ENCODE peak calls at places on chromosomes 11 and 22, in seven cellular contexts. O is heart left ventricle, H is ovary, N is dorsolateral prefrontal cortex, P is tibial artery, I is heart right ventricle, F is mammary epithelial cell. W is an unnamed sample.

GRCh38 chr11:14310696-14311095 is 48.3 kb downstream of the RRAS2 start:
- DNase-seq in F (no peak), N (no peak), P (no peak), H (no peak), O (no peak), I (no peak), W (no peak)

GRCh38 chr11:24321229-24321628 is 175.6 kb upstream of the LUZP2 start:
- DNase-seq in N (no peak), H (no peak), O (no peak), P (no peak), I (peak), F (no peak), W (no peak)

GRCh38 chr11:128231845-128232410 is 355.4 kb downstream of the ETS1 start:
- DNase-seq in I (no peak), O (no peak), F (no peak), P (no peak), H (no peak), N (no peak), W (no peak)

GRCh38 chr22:23179381-23180294 is 671 bp upstream of the BCR start:
- DNase-seq in N (no peak), O (peak), H (peak), F (peak), I (no peak), P (peak), W (no peak)

GRCh38 chr22:46072030-46072881 is 78.1 kb upstream of the PPARA start:
- DNase-seq in O (peak), H (peak), P (peak), F (peak), I (peak), N (peak), W (no peak)

GRCh38 chr22:48277868-48278581 is 1515.6 kb downstream of the TBC1D22A start:
- DNase-seq in P (no peak), H (peak), N (no peak), F (no peak), O (no peak), I (no peak), W (no peak)

GRCh38 chr11:111413849-111414248 is 34.8 kb upstream of the POU2AF1 start:
- DNase-seq in O (no peak), F (no peak), I (no peak), N (no peak), P (no peak), H (no peak), W (no peak)

GRCh38 chr11:106463154-106463553 is 385.7 kb downstream of the AASDHPPT start:
- DNase-seq in O (no peak), N (no peak), F (no peak), P (no peak), H (no peak), I (no peak), W (no peak)

GRCh38 chr22:35634015-35634414 is 14.2 kb upstream of the APOL6 start:
- DNase-seq in P (peak), F (no peak), N (no peak), I (no peak), H (no peak), O (no peak), W (no peak)

GRCh38 chr11:114193730-114194674 is 102.2 kb upstream of the NNMT start:
- DNase-seq in I (no peak), F (no peak), P (peak), N (no peak), H (peak), O (no peak), W (no peak)

GRCh38 chr11:124170801-124171586 is 12.2 kb upstream of the OR10D3 start:
- DNase-seq in O (no peak), I (no peak), N (no peak), F (no peak), H (no peak), P (no peak), W (no peak)

GRCh38 chr11:4072668-4073285 is 21.8 kb upstream of the RRM1 start:
- DNase-seq in F (peak), P (no peak), O (peak), H (no peak), N (no peak), I (peak), W (peak)

GRCh38 chr22:23076896-23077572 is 6.7 kb downstream of the GNAZ start:
- DNase-seq in H (no peak), O (no peak), I (no peak), F (no peak), N (no peak), P (no peak), W (no peak)

GRCh38 chr11:29019960-29020683 is 911.9 kb downstream of the METTL15 start:
- DNase-seq in P (no peak), H (no peak), F (peak), N (no peak), O (no peak), I (no peak), W (peak)

GRCh38 chr22:20319041-20319744 is 667 bp downstream of the DGCR6L start:
- DNase-seq in I (no peak), N (peak), O (no peak), H (peak), F (peak), P (no peak), W (no peak)

GRCh38 chr22:31272522-31273446 is 19.5 kb downstream of the PIK3IP1 start:
- DNase-seq in O (no peak), I (peak), F (peak), N (peak), P (peak), H (no peak), W (no peak)

GRCh38 chr11:86954288-86955110 is 696 bp downstream of the FZD4 start:
- DNase-seq in F (peak), N (no peak), O (peak), P (peak), H (peak), I (peak), W (peak)

GRCh38 chr22:42202048-42202447 is 68.4 kb downstream of the TCF20 start:
- DNase-seq in I (no peak), H (no peak), F (no peak), O (no peak), P (no peak), N (no peak), W (no peak)

GRCh38 chr11:62706841-62707240 is 383 bp downstream of the BSCL2 start:
- DNase-seq in H (peak), I (no peak), P (peak), F (no peak), N (no peak), O (no peak), W (no peak)

GRCh38 chr11:78061088-78061920 is 2.4 kb upstream of the THRSP start:
- DNase-seq in N (no peak), P (peak), O (peak), H (no peak), I (peak), F (no peak), W (no peak)

GRCh38 chr11:98107736-98108135 is 913.0 kb upstream of the CNTN5 start:
- DNase-seq in N (no peak), P (no peak), O (peak), I (peak), H (no peak), F (no peak), W (no peak)

GRCh38 chr11:11400635-11401232 is 47.7 kb upstream of the CSNK2A3 start:
- DNase-seq in P (no peak), F (no peak), N (no peak), H (no peak), I (no peak), O (no peak), W (no peak)
- TF ChIP-seq CTCF in P (no peak), F (no peak), N (no peak), H (no peak), I (peak), O (no peak), W (no peak)

GRCh38 chr22:21626073-21626734 is 3.6 kb downstream of the YDJC start:
- DNase-seq in N (no peak), F (no peak), I (no peak), H (no peak), O (no peak), P (no peak), W (no peak)

GRCh38 chr22:21623402-21623970 is 6.3 kb downstream of the YDJC start:
- DNase-seq in H (no peak), F (no peak), I (no peak), O (no peak), P (no peak), N (peak), W (no peak)

GRCh38 chr22:21624880-21625791 is 4.7 kb downstream of the YDJC start:
- DNase-seq in N (no peak), F (no peak), O (no peak), P (no peak), I (no peak), H (no peak), W (no peak)

GRCh38 chr22:21622624-21623401 is 7.0 kb downstream of the YDJC start:
- DNase-seq in H (no peak), P (no peak), O (no peak), I (no peak), F (no peak), N (no peak), W (no peak)

DNA sequence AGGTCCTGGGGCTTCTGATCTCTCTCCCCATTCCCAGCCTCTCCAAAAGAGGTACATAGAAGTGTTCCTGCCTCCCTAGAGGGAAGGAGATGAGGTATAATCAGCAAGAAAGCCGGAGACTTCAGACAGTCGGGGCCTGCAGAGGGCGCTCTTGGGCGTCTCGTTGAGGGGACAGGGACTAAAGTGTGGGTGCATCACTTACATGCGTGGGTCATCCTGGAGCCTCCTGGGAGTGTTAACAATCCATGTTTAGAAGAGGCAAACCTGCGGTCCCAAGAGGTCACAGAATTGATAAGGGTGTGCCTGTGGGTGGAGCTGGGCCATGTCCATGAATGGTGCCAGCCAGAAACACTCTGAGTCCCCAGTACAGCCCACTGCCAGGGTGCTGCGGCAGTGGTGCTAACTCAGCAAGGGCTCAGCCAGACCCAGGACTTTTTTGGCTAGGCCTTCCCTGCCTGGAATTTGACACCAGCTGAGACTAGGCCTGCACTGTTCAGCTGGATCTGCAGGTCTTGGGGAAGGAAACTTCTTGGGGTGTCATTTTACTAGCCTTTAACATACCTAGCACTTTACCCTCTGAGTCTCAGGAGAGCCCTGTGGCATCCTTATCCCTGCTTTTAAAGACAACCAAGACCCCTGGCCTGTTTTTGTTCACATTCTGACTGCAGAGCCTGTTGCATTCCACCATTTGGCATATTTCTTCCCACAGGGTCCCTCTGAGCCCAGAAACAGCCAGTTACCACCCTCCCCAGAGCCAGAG is 5.5 kb downstream of the YDJC start:
- DNase-seq in I (no peak), H (no peak), N (peak), P (no peak), F (peak), O (peak), W (no peak)
- H3K27ac ChIP-seq in I (no peak), H (no peak), N (peak), P (peak), F (no peak), O (peak), W (peak)

DNA sequence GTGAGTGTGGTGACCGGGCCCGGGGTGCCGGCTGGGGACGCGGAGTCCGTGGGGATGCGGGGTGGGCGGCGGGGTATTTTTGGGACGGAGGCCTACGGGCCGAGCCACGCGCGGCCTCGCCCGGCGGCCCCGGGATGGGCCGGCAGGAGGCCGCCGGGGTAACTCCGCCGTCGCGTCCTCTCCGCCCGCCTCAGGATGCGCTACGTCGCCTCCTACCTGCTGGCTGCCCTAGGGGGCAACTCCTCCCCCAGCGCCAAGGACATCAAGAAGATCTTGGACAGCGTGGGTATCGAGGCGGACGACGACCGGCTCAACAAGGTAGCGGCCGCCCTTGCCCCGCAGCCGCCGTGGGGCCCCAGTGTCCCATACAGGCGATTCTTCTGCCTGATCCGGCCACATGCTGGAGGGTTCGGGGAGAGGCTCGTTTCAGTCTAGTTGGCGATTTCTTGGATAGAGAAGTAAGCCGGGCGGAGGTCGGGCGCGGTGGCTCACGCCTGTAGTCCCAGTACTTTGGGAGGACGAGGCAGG is 337 bp downstream of the RPLP2 start:
- DNase-seq in F (no peak), I (no peak), O (no peak), H (no peak), P (no peak), N (no peak), W (no peak)
- TF ChIP-seq CTCF in F (no peak), I (peak), O (no peak), H (no peak), P (no peak), N (no peak), W (no peak)

DNA sequence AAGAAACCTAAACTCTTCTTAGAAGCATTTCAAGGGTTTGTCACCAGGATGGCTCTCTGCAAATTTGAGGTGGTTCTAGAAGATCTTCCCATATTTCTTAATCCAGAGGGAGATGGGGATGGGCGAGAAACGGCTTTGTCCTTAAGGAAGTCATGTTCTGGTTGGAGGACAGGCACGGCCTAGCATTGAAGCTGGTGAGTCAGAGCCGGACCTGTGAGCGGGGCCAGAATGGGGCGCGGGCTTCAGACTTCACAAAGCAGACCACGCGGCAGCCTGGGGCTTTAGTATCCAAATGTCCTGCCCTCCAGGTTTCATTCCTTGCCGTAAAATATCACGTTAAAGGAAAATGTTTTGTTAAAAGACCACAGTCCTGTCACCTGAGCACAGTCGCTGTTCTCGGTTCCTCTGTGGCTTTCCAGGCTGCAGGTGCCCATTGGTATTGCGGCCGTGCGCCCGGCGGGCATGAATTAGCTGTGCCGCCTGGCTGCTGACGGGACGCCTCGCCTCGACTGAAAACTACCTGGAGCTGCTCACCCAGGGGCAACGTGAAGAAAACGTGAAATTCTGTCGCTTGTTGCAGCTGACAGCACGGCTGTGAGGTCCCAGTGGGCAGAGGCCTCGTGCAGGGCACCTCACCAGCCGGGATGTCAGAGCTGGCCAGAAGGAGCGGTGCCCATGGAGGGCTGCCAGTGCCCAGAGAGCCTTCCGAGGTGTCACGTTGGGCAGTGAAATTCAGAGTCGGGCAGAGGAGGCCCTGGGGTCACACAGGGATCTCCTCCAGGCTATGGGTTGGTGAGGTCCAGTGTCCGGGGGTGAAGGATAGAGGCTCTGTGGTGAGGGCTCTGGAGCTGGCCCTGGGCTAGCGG is 59.0 kb downstream of the LRP5 start:
- DNase-seq in F (no peak), I (no peak), P (peak), H (no peak), O (peak), N (no peak), W (no peak)
- H3K27ac ChIP-seq in F (no peak), I (peak), P (peak), H (no peak), O (peak), N (no peak), W (peak)

GRCh38 chr11:132028380-132029240 is 658.2 kb downstream of the NTM start:
- DNase-seq in F (no peak), H (no peak), N (no peak), O (peak), I (peak), P (no peak), W (peak)
- TF ChIP-seq CTCF in F (peak), H (no peak), N (peak), O (no peak), I (peak), P (no peak), W (peak)

W was measured in RWPE1.